ENCODE peak calls at places on chromosomes 16 and 17, in ten cellular contexts. B is transverse colon, I is HL-60, H is SK-N-SH, A is GM23338, R is K562, F is stomach, C is prostate gland, O is HCT116, U is H1. N is an unnamed sample.

GRCh38 chr16:68823401-68823800 is 19.9 kb upstream of the TANGO6 start:
- DNase-seq in B (no peak), I (no peak), H (no peak), A (peak; percentile 69), R (no peak), F (no peak), C (no peak), O (no peak), U (no peak), N (no peak)

GRCh38 chr17:41967141-41967920 is 736 bp downstream of the CNP start:
- DNase-seq in B (peak; percentile 33), I (peak; percentile 14), H (peak; percentile 48), A (peak; percentile 58), R (peak; percentile 48), F (no peak), C (no peak), O (peak; percentile 4), U (peak; percentile 59), N (no peak)

GRCh38 chr17:63189082-63189481 is 223.0 kb downstream of the TANC2 start:
- DNase-seq in B (no peak), I (no peak), H (no peak), A (no peak), R (peak; percentile 3), F (no peak), C (no peak), O (no peak), U (no peak), N (no peak)

GRCh38 chr17:79287743-79288142 is 213.1 kb downstream of the ENGASE start:
- DNase-seq in B (no peak), I (no peak), H (no peak), A (no peak), R (no peak), F (no peak), C (no peak), O (no peak), U (no peak), N (no peak)

GRCh38 chr16:82016268-82016667 is 5.0 kb upstream of the SDR42E1 start:
- DNase-seq in B (no peak), I (no peak), H (peak; percentile 34), A (peak; percentile 70), R (peak; percentile 16), F (no peak), C (peak; percentile 35), O (peak; percentile 52), U (no peak), N (no peak)

GRCh38 chr17:79800325-79801155 is 3.7 kb upstream of the CBX8 start:
- DNase-seq in B (peak; percentile 63), I (peak; percentile 36), H (peak; percentile 45), A (peak; percentile 92), R (no peak), F (no peak), C (no peak), O (peak; percentile 50), U (peak; percentile 87), N (no peak)

GRCh38 chr16:47984669-47985068 is 171.1 kb downstream of the ABCC12 start:
- DNase-seq in B (no peak), I (no peak), H (no peak), A (no peak), R (no peak), F (no peak), C (no peak), O (no peak), U (no peak), N (no peak)

GRCh38 chr16:80459331-80459777 is 81.4 kb upstream of the DYNLRB2 start:
- DNase-seq in B (no peak), I (no peak), H (no peak), A (peak; percentile 30), R (no peak), F (no peak), C (no peak), O (no peak), U (no peak), N (peak; percentile 26)

GRCh38 chr16:2776500-2777139 is 460 bp downstream of the ELOB start:
- DNase-seq in B (no peak), I (no peak), H (no peak), A (peak; percentile 48), R (peak; percentile 32), F (no peak), C (no peak), O (no peak), U (no peak), N (no peak)

GRCh38 chr16:85079785-85080602 is 32.3 kb downstream of the CIBAR2 start:
- DNase-seq in B (no peak), I (no peak), H (no peak), A (no peak), R (no peak), F (no peak), C (no peak), O (no peak), U (no peak), N (no peak)

GRCh38 chr17:79294459-79295071 is 219.9 kb downstream of the ENGASE start:
- DNase-seq in B (peak; percentile 48), I (no peak), H (no peak), A (peak; percentile 90), R (peak; percentile 72), F (peak; percentile 57), C (peak; percentile 35), O (no peak), U (peak; percentile 95), N (peak; percentile 62)

GRCh38 chr17:17297217-17297616 is 6.0 kb upstream of the NT5M start:
- DNase-seq in B (no peak), I (no peak), H (no peak), A (no peak), R (no peak), F (no peak), C (no peak), O (no peak), U (no peak), N (no peak)

GRCh38 chr17:17595755-17596154 is 4.2 kb upstream of the PEMT start:
- DNase-seq in B (no peak), I (no peak), H (no peak), A (no peak), R (no peak), F (no peak), C (no peak), O (no peak), U (no peak), N (no peak)

GRCh38 chr16:31476305-31477219 is 4.6 kb downstream of the TGFB1I1 start:
- DNase-seq in B (peak; percentile 96), I (peak; percentile 74), H (peak; percentile 59), A (peak; percentile 88), R (peak; percentile 87), F (peak; percentile 93), C (peak; percentile 59), O (no peak), U (peak; percentile 86), N (no peak)

GRCh38 chr16:35744716-35745115 is 2285.3 kb downstream of the TP53TG3F start:
- DNase-seq in B (no peak), I (no peak), H (no peak), A (no peak), R (no peak), F (no peak), C (no peak), O (peak; percentile 34), U (no peak), N (no peak)

GRCh38 chr16:13109171-13109570 is 207.8 kb downstream of the SHISA9 start:
- DNase-seq in B (no peak), I (no peak), H (no peak), A (no peak), R (no peak), F (no peak), C (no peak), O (no peak), U (no peak), N (no peak)

GRCh38 chr16:3854740-3855139 is 25.8 kb downstream of the CREBBP start:
- DNase-seq in B (no peak), I (peak; percentile 55), H (no peak), A (no peak), R (no peak), F (no peak), C (no peak), O (no peak), U (no peak), N (no peak)

GRCh38 chr16:22948603-22949368 is 134.8 kb downstream of the HS3ST2 start:
- DNase-seq in B (peak; percentile 69), I (peak; percentile 70), H (peak; percentile 77), A (peak; percentile 94), R (peak; percentile 85), F (peak; percentile 57), C (peak; percentile 48), O (peak; percentile 82), U (peak; percentile 92), N (peak; percentile 58)

GRCh38 chr16:82071421-82071820 is 36.4 kb downstream of the HSD17B2 start:
- DNase-seq in B (no peak), I (no peak), H (no peak), A (no peak), R (no peak), F (no peak), C (no peak), O (no peak), U (no peak), N (no peak)

GRCh38 chr17:72775237-72775636 is 317.3 kb downstream of the SLC39A11 start:
- DNase-seq in B (no peak), I (no peak), H (no peak), A (peak; percentile 22), R (no peak), F (no peak), C (no peak), O (no peak), U (no peak), N (no peak)

GRCh38 chr16:14003119-14003570 is 68.0 kb upstream of the MRTFB start:
- DNase-seq in B (peak; percentile 29), I (peak; percentile 46), H (peak; percentile 81), A (peak; percentile 83), R (peak; percentile 57), F (no peak), C (peak; percentile 47), O (no peak), U (peak; percentile 68), N (peak; percentile 77)

GRCh38 chr17:75877752-75878173 is 618 bp downstream of the TRIM47 start:
- DNase-seq in B (peak; percentile 88), I (peak; percentile 66), H (peak; percentile 93), A (peak; percentile 91), R (peak; percentile 54), F (peak; percentile 86), C (peak; percentile 58), O (no peak), U (peak; percentile 87), N (peak; percentile 70)
- TF ChIP-seq POLR2AphosphoS5 in B (peak; percentile 75), I (no peak), H (no peak), A (no peak), R (no peak), F (no peak), C (no peak), O (no peak), U (no peak), N (no peak)

GRCh38 chr17:50151937-50152547 is 1.6 kb upstream of the PPP1R9B start:
- DNase-seq in B (peak; percentile 90), I (peak; percentile 91), H (peak; percentile 89), A (peak; percentile 96), R (peak; percentile 92), F (peak; percentile 83), C (peak; percentile 91), O (peak; percentile 95), U (peak; percentile 85), N (no peak)
- TF ChIP-seq CTCF in B (no peak), I (no peak), H (no peak), A (no peak), R (no peak), F (no peak), C (peak; percentile 18), O (no peak), U (no peak), N (no peak)

GRCh38 chr16:28925386-28926228 is 569 bp upstream of the RABEP2 start:
- DNase-seq in B (peak; percentile 76), I (peak; percentile 74), H (no peak), A (peak; percentile 83), R (peak; percentile 93), F (peak; percentile 62), C (peak; percentile 62), O (peak; percentile 54), U (no peak), N (peak; percentile 70)
- TF ChIP-seq POLR2AphosphoS5 in B (peak; percentile 56), I (peak; percentile 51), H (peak; percentile 50), A (peak; percentile 40), R (peak; percentile 75), F (no peak), C (peak; percentile 30), O (peak; percentile 71), U (peak; percentile 72), N (no peak)

GRCh38 chr16:74216319-74216718 is 80.3 kb upstream of the PSMD7 start:
- DNase-seq in B (no peak), I (no peak), H (no peak), A (no peak), R (no peak), F (no peak), C (no peak), O (no peak), U (no peak), N (no peak)
- TF ChIP-seq CTCF in B (no peak), I (no peak), H (no peak), A (no peak), R (no peak), F (no peak), C (no peak), O (no peak), U (no peak), N (no peak)

N was measured in breast epithelium.